ENCODE peak calls at places on chromosomes 4 and X, in nine cellular contexts. R, E, P, B, Q, U, Z, X and H are unnamed samples.

GRCh38 chr4:137226221-137226620 is 306.1 kb downstream of the PCDH18 start:
- DNase-seq in P (no peak), X (no peak), U (no peak), Q (no peak), R (no peak), Z (no peak), E (no peak), B (no peak), H (no peak)

GRCh38 chrX:67544871-67545771 is 1.3 kb downstream of the AR start:
- DNase-seq in R (peak; percentile 38), P (peak; percentile 50), X (no peak), E (peak; percentile 33), Z (no peak), U (peak; percentile 31), B (no peak), Q (no peak), H (peak; percentile 63)

GRCh38 chrX:1012678-1013300 is 199.7 kb downstream of the CRLF2 start:
- DNase-seq in E (no peak), B (no peak), Z (no peak), P (no peak), R (no peak), X (no peak), Q (no peak), U (no peak), H (no peak)

GRCh38 chr4:174496631-174497442 is 25.5 kb downstream of the HPGD start:
- DNase-seq in U (no peak), R (no peak), X (peak; percentile 22), P (no peak), Z (no peak), Q (no peak), E (no peak), B (no peak), H (no peak)

GRCh38 chrX:134990475-134991473 is at the start of gene SMIM10:
- DNase-seq in B (no peak), E (peak; percentile 84), Q (peak; percentile 79), Z (peak; percentile 58), P (peak; percentile 86), R (peak; percentile 51), X (no peak), U (peak; percentile 49), H (peak; percentile 66)

GRCh38 chr4:2623442-2623841 is 87.0 kb downstream of the FAM193A start:
- DNase-seq in Q (no peak), B (no peak), X (no peak), P (no peak), U (no peak), R (no peak), E (no peak), Z (peak; percentile 40), H (no peak)

GRCh38 chrX:154751121-154751668 is 318 bp upstream of the GAB3 start:
- DNase-seq in E (no peak), X (no peak), B (no peak), P (peak; percentile 50), U (no peak), Q (no peak), R (no peak), Z (no peak), H (no peak)

GRCh38 chrX:129772796-129773431 is 6.8 kb upstream of the SASH3 start:
- DNase-seq in P (peak; percentile 91), Q (peak; percentile 61), R (no peak), X (no peak), E (peak; percentile 59), B (no peak), U (no peak), Z (no peak), H (no peak)

GRCh38 chrX:104335765-104336164 is 81.0 kb upstream of the ESX1 start:
- DNase-seq in E (no peak), Q (no peak), Z (no peak), X (no peak), R (peak; percentile 88), P (no peak), U (peak; percentile 27), B (peak; percentile 92), H (no peak)

GRCh38 chr4:30714408-30715031 is 5.6 kb upstream of the PCDH7 start:
- DNase-seq in P (no peak), X (peak; percentile 14), U (peak; percentile 51), Z (no peak), R (peak; percentile 18), B (no peak), Q (peak; percentile 48), E (peak; percentile 31), H (no peak)

GRCh38 chr4:164501074-164501473 is 252.9 kb upstream of the SMIM31 start:
- DNase-seq in X (no peak), B (no peak), U (no peak), R (no peak), Z (no peak), P (no peak), Q (no peak), E (no peak), H (no peak)